ENCODE peak calls at places on chromosomes 6 and 20, in nine cellular contexts. O is pancreas; V is tibial artery; I is effector memory CD4-positive, alpha-beta T cell; B is HepG2; Z is GM23338; P is PC-9; W is fibroblast of pulmonary artery; D is astrocyte of the spinal cord. M is an unnamed sample.

GRCh38 chr6:1336246-1336843 is 24.4 kb downstream of the FOXQ1 start:
- DNase-seq in O (peak), V (no peak), I (no peak), B (peak), Z (peak), P (peak), W (no peak), D (no peak), M (no peak)

GRCh38 chr6:104402572-104402971 is 457.1 kb downstream of the HACE1 start:
- DNase-seq in O (no peak), V (no peak), I (no peak), B (no peak), Z (no peak), P (no peak), W (no peak), D (no peak), M (no peak)

GRCh38 chr6:37473364-37474095 is 26.2 kb downstream of the CCDC167 start:
- DNase-seq in O (no peak), V (no peak), I (no peak), B (no peak), Z (no peak), P (peak), W (peak), D (peak), M (no peak)

GRCh38 chr6:30829639-30830250 is 54.6 kb upstream of the DDR1 start:
- DNase-seq in O (no peak), V (no peak), I (no peak), B (peak), Z (peak), P (no peak), W (no peak), D (no peak), M (no peak)

GRCh38 chr20:382291-383115 is 1.9 kb downstream of the TRIB3 start:
- DNase-seq in O (no peak), V (no peak), I (no peak), B (no peak), Z (no peak), P (no peak), W (no peak), D (no peak), M (no peak)

GRCh38 chr20:38872491-38873049 is 53.6 kb upstream of the FAM83D start:
- DNase-seq in O (no peak), V (no peak), I (no peak), B (no peak), Z (no peak), P (no peak), W (no peak), D (no peak), M (no peak)

GRCh38 chr6:13412211-13412610 is 75.2 kb downstream of the GFOD1 start:
- DNase-seq in O (no peak), V (no peak), I (no peak), B (no peak), Z (no peak), P (no peak), W (no peak), D (no peak), M (no peak)

GRCh38 chr6:31776961-31777666 is at the start of gene VWA7:
- DNase-seq in O (peak), V (no peak), I (peak), B (peak), Z (peak), P (peak), W (peak), D (peak), M (no peak)

GRCh38 chr20:19757487-19757972 is 528 bp upstream of the RIN2 start:
- DNase-seq in O (peak), V (peak), I (no peak), B (peak), Z (peak), P (peak), W (peak), D (peak), M (no peak)

GRCh38 chr6:7086488-7086887 is 21.3 kb upstream of the RREB1 start:
- DNase-seq in O (no peak), V (peak), I (no peak), B (no peak), Z (no peak), P (peak), W (peak), D (peak), M (no peak)

GRCh38 chr6:49576618-49577017 is 26.1 kb downstream of the C6orf141 start:
- DNase-seq in O (no peak), V (no peak), I (no peak), B (no peak), Z (no peak), P (no peak), W (no peak), D (no peak), M (no peak)

GRCh38 chr6:169415179-169415578 is 161.5 kb upstream of the THBS2 start:
- DNase-seq in O (no peak), V (no peak), I (no peak), B (no peak), Z (peak), P (no peak), W (peak), D (peak), M (no peak)

GRCh38 chr6:78605909-78606446 is 261.4 kb upstream of the IRAK1BP1 start:
- DNase-seq in O (no peak), V (no peak), I (no peak), B (no peak), Z (no peak), P (peak), W (peak), D (peak), M (no peak)

GRCh38 chr6:30510419-30510818 is 21.1 kb downstream of the HLA-E start:
- DNase-seq in O (no peak), V (no peak), I (no peak), B (no peak), Z (no peak), P (no peak), W (no peak), D (no peak), M (no peak)

GRCh38 chr6:122381494-122382083 is 17.9 kb upstream of the HSF2 start:
- DNase-seq in O (peak), V (peak), I (peak), B (peak), Z (peak), P (peak), W (peak), D (peak), M (peak)

GRCh38 chr20:59151820-59152219 is 11.8 kb upstream of the ZNF831 start:
- DNase-seq in O (no peak), V (no peak), I (no peak), B (no peak), Z (no peak), P (no peak), W (no peak), D (no peak), M (no peak)
- H3K4me3 ChIP-seq in O (no peak), V (no peak), I (no peak), B (no peak), Z (no peak), P (no peak), W (no peak), D (no peak), M (no peak)

GRCh38 chr6:46015119-46015968 is at the start of gene CLIC5:
- DNase-seq in O (peak), V (peak), I (no peak), B (no peak), Z (peak), P (peak), W (no peak), D (no peak), M (no peak)
- H3K4me3 ChIP-seq in O (peak), V (peak), I (peak), B (peak), Z (peak), P (peak), W (no peak), D (peak), M (peak)

DNA sequence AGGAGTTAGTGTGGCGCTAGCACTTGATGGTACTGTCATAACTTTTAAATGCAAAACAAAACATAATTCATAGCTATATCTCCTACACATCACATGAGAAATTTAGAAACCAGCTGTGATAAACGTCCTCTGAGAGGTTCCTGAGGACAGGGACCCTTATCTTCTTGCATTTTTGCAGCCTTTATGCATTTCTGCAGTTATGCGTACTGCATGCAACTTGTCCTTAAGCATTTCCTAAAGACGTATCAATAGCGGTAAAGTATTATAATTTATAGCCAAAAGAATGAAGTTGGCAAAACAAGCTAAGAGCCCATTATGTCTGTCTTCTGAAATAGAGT is 1.7 kb downstream of the NAPB start:
- DNase-seq in O (no peak), V (no peak), I (no peak), B (no peak), Z (no peak), P (no peak), W (no peak), D (no peak), M (no peak)
- H3K4me3 ChIP-seq in O (peak), V (peak), I (peak), B (peak), Z (peak), P (peak), W (peak), D (peak), M (peak)

GRCh38 chr20:64049887-64050260 is 435 bp upstream of the SOX18 start:
- DNase-seq in O (no peak), V (no peak), I (no peak), B (no peak), Z (no peak), P (no peak), W (no peak), D (no peak), M (no peak)

GRCh38 chr20:64048402-64049044 is 916 bp downstream of the SOX18 start:
- DNase-seq in O (no peak), V (no peak), I (no peak), B (no peak), Z (peak), P (no peak), W (no peak), D (no peak), M (no peak)

GRCh38 chr20:64047968-64048401 is 1.5 kb downstream of the SOX18 start:
- DNase-seq in O (no peak), V (no peak), I (no peak), B (no peak), Z (peak), P (no peak), W (no peak), D (no peak), M (no peak)

GRCh38 chr20:64050261-64051032 is 1.0 kb upstream of the SOX18 start:
- DNase-seq in O (no peak), V (no peak), I (no peak), B (peak), Z (peak), P (no peak), W (no peak), D (no peak), M (no peak)

GRCh38 chr20:64049060-64049886 is at the start of gene SOX18:
- DNase-seq in O (no peak), V (no peak), I (no peak), B (no peak), Z (peak), P (peak), W (peak), D (no peak), M (no peak)
- H3K4me3 ChIP-seq in O (peak), V (peak), I (no peak), B (peak), Z (peak), P (no peak), W (peak), D (no peak), M (no peak)